ENCODE peak calls at places on chromosomes 7 and 10, in four cellular contexts. One of them, this sample, is unnamed.

GRCh38 chr10:76675561-76675950 is 962.1 kb downstream of the KCNMA1 start:
- DNase-seq in A549: no peak
- DNase-seq in HepG2: no peak
- DNase-seq in K562: no peak
- DNase-seq in this sample: no peak

GRCh38 chr7:55641273-55641691 is 69.0 kb upstream of the VOPP1 start:
- DNase-seq in A549: peak
- DNase-seq in HepG2: peak
- DNase-seq in K562: peak
- DNase-seq in this sample: peak

GRCh38 chr10:86391236-86391840 is 24.7 kb upstream of the GRID1 start:
- DNase-seq in A549: no peak
- DNase-seq in HepG2: no peak
- DNase-seq in K562: no peak
- DNase-seq in this sample: no peak

GRCh38 chr7:33642312-33642711 is 263.0 kb upstream of the BMPER start:
- DNase-seq in A549: no peak
- DNase-seq in HepG2: no peak
- DNase-seq in K562: no peak
- DNase-seq in this sample: no peak

GRCh38 chr7:53035499-53036412 is at the start of gene POM121L12:
- DNase-seq in A549: no peak
- DNase-seq in HepG2: no peak
- DNase-seq in K562: no peak
- DNase-seq in this sample: no peak

GRCh38 chr7:1719913-1720312 is 49.8 kb downstream of the ELFN1 start:
- DNase-seq in A549: no peak
- DNase-seq in HepG2: no peak
- DNase-seq in K562: no peak
- DNase-seq in this sample: no peak

GRCh38 chr10:92572362-92573090 is 1.4 kb downstream of the IDE start:
- DNase-seq in A549: no peak
- DNase-seq in HepG2: no peak
- DNase-seq in K562: peak
- DNase-seq in this sample: no peak

GRCh38 chr10:110459600-110459999 is 38.1 kb upstream of the DUSP5 start:
- DNase-seq in A549: no peak
- DNase-seq in HepG2: no peak
- DNase-seq in K562: no peak
- DNase-seq in this sample: no peak

GRCh38 chr10:72509206-72509799 is 116.6 kb downstream of the MICU1 start:
- DNase-seq in A549: no peak
- DNase-seq in HepG2: no peak
- DNase-seq in K562: no peak
- DNase-seq in this sample: no peak

GRCh38 chr10:69319911-69320316 is 41.6 kb downstream of the HK1 start:
- DNase-seq in A549: no peak
- DNase-seq in HepG2: no peak
- DNase-seq in K562: no peak
- DNase-seq in this sample: no peak

GRCh38 chr7:37354661-37355131 is 94.0 kb downstream of the ELMO1 start:
- DNase-seq in A549: no peak
- DNase-seq in HepG2: no peak
- DNase-seq in K562: peak
- DNase-seq in this sample: no peak

GRCh38 chr10:125551247-125551646 is 131.7 kb downstream of the TEX36 start:
- DNase-seq in A549: no peak
- DNase-seq in HepG2: no peak
- DNase-seq in K562: no peak
- DNase-seq in this sample: no peak

GRCh38 chr10:98608417-98608816 is 161.7 kb upstream of the HPS1 start:
- DNase-seq in A549: no peak
- DNase-seq in HepG2: no peak
- DNase-seq in K562: no peak
- DNase-seq in this sample: no peak

GRCh38 chr10:110052911-110053310 is 45.1 kb downstream of the ADD3 start:
- DNase-seq in A549: no peak
- DNase-seq in HepG2: no peak
- DNase-seq in K562: no peak
- DNase-seq in this sample: no peak

DNA sequence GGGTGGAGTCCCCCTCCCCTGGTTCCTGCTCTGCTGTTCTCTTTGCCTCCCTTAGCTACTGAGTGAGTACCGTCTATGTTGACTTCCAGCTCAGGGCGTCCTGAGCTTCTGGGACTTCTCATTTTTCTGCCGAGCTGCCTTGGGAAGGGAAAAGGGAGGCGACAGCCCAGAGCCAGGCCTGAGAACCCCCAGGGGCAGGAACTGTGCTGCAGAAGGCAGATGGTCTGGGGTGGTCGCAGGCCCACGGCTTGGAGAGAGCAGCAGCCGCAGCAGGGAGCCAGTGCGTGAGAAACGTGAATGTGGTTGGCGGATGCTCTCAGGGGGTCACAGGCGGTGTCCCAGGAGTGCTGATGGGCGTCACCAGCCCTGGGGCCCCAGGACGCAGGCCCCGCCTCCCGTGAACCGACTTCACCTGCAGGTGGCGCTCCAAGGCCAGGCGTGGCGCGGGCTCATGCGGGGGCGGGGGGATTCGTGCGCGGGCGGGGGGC is 9.2 kb upstream of the PWWP2B start:
- DNase-seq in A549: peak
- DNase-seq in HepG2: peak
- DNase-seq in K562: peak
- DNase-seq in this sample: no peak
- TF ChIP-seq BHLHE40 in A549: no peak
- TF ChIP-seq BHLHE40 in HepG2: peak
- TF ChIP-seq BHLHE40 in K562: no peak
- TF ChIP-seq BHLHE40 in this sample: peak

DNA sequence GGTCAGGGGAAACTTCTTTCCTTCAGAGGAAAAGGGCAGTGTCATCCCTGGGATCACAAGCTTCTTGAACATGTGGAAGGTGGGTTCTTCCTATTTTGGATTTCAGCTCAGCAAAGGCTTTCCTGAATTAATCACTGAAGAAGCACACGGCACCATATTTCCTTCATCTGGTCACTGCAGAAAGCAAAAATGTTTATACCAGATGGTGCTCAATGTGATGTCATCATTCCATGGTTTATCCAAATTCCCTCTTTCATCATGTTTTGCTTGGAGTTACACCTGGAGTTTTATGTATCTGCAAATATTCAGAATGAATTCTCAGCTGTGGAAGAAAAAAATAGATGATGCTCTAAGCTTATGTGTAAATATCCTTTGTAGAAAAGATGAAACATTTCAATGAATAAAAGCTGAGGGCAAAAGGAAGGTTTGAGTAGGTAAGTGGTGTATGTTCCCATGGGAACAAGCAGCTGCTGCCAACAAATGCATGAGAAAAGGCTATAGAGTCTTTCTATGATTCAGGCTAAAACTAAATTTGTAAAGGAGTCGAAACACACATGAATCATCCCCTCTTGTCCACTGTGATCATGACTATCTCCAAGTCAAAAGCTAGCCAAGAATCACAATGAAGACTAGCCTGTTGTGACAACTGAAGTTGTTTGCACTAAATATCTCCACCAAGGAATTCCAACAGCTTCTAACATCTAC is 26.9 kb upstream of the BPGM start:
- DNase-seq in A549: no peak
- DNase-seq in HepG2: no peak
- DNase-seq in K562: no peak
- DNase-seq in this sample: no peak
- TF ChIP-seq JUNB in A549: peak
- TF ChIP-seq JUNB in HepG2: no peak
- TF ChIP-seq JUNB in K562: no peak
- TF ChIP-seq JUNB in this sample: no peak

DNA sequence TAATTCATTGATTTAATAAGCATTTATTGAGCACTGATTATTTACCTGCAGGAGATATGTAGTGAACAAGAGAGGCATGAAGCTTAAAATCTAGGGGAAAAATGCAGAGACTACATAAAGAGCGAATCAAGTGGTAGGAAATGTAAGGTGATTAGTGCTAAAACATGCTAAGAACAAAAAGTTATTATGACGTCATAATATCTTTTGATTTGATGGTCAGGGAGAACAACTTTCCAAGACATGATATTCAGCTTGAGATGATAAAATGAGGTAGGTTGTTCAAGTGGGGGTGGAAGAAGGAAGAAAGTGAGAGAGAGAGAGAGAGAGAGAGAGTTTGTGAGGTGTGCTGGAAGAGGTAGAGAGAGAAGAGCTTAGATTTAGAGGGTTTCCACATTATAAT is 317.7 kb downstream of the NRG3 start:
- DNase-seq in A549: no peak
- DNase-seq in HepG2: no peak
- DNase-seq in K562: no peak
- DNase-seq in this sample: no peak
- TF ChIP-seq BHLHE40 in A549: no peak
- TF ChIP-seq BHLHE40 in HepG2: no peak
- TF ChIP-seq BHLHE40 in K562: no peak
- TF ChIP-seq BHLHE40 in this sample: no peak

GRCh38 chr10:75207868-75208167 is 2.8 kb upstream of the VDAC2 start:
- DNase-seq in A549: no peak
- DNase-seq in HepG2: peak
- DNase-seq in K562: no peak
- DNase-seq in this sample: no peak

GRCh38 chr10:75209325-75210192 is 1.0 kb upstream of the VDAC2 start:
- DNase-seq in A549: no peak
- DNase-seq in HepG2: no peak
- DNase-seq in K562: peak
- DNase-seq in this sample: peak

GRCh38 chr10:75211007-75211735 is 575 bp downstream of the VDAC2 start:
- DNase-seq in A549: no peak
- DNase-seq in HepG2: peak
- DNase-seq in K562: peak
- DNase-seq in this sample: no peak

GRCh38 chr10:75208177-75208576 is 2.4 kb upstream of the VDAC2 start:
- DNase-seq in A549: no peak
- DNase-seq in HepG2: no peak
- DNase-seq in K562: no peak
- DNase-seq in this sample: no peak

GRCh38 chr10:75210193-75211006 is at the start of gene VDAC2:
- DNase-seq in A549: peak
- DNase-seq in HepG2: peak
- DNase-seq in K562: peak
- DNase-seq in this sample: peak
- TF ChIP-seq JUNB in A549: no peak
- TF ChIP-seq JUNB in HepG2: no peak
- TF ChIP-seq JUNB in K562: no peak
- TF ChIP-seq JUNB in this sample: no peak